ENCODE peak calls at places on chromosomes 12 and 14, in four cellular contexts. A is right lobe of liver, C is progenitor cell of endocrine pancreas, S is AG04449. G is an unnamed sample.

GRCh38 chr12:65858831-65859230 is 34.5 kb downstream of the HMGA2 start:
- DNase-seq in A (no peak), C (no peak), S (no peak), G (peak; percentile 68)

GRCh38 chr12:5945071-5946008 is at the start of gene ANO2:
- DNase-seq in A (no peak), C (peak; percentile 64), S (no peak), G (no peak)

GRCh38 chr12:72230589-72230988 is 41.6 kb upstream of the TRHDE start:
- DNase-seq in C (no peak), A (no peak), S (peak; percentile 89), G (peak; percentile 83)

GRCh38 chr12:89475203-89475990 is 49.2 kb downstream of the GALNT4 start:
- DNase-seq in S (no peak), C (no peak), A (no peak), G (no peak)

GRCh38 chr12:6354539-6355393 is 12.9 kb upstream of the TNFRSF1A start:
- DNase-seq in A (no peak), C (no peak), S (no peak), G (no peak)

GRCh38 chr14:102218688-102219087 is 79.0 kb downstream of the WDR20 start:
- DNase-seq in A (no peak), C (no peak), S (no peak), G (no peak)

GRCh38 chr12:56808954-56809353 is 45.8 kb downstream of the HSD17B6 start:
- DNase-seq in S (no peak), C (no peak), A (no peak), G (peak; percentile 9)

GRCh38 chr12:78260976-78261375 is 430.3 kb downstream of the NAV3 start:
- DNase-seq in S (no peak), C (no peak), A (no peak), G (no peak)

GRCh38 chr12:118608770-118609344 is 232.5 kb downstream of the SUDS3 start:
- DNase-seq in C (no peak), S (no peak), A (no peak), G (no peak)

GRCh38 chr12:12705833-12706520 is 10.0 kb upstream of the GPR19 start:
- DNase-seq in C (no peak), A (no peak), S (no peak), G (no peak)

GRCh38 chr14:65286443-65286842 is 126.1 kb upstream of the FUT8 start:
- DNase-seq in S (no peak), A (no peak), C (no peak), G (no peak)

GRCh38 chr14:69708586-69709169 is 58.3 kb upstream of the SRSF5 start:
- DNase-seq in S (no peak), C (no peak), A (no peak), G (peak; percentile 33)

GRCh38 chr14:103199141-103199540 is 75.9 kb downstream of the TNFAIP2 start:
- DNase-seq in S (no peak), A (no peak), C (no peak), G (peak; percentile 8)

GRCh38 chr12:47742253-47742825 is 16.3 kb downstream of the RAPGEF3 start:
- DNase-seq in A (no peak), S (no peak), C (peak; percentile 39), G (peak; percentile 37)
- TF ChIP-seq CTCF in A (peak; percentile 92), S (peak; percentile 97), C (peak; percentile 91), G (peak; percentile 99)

DNA sequence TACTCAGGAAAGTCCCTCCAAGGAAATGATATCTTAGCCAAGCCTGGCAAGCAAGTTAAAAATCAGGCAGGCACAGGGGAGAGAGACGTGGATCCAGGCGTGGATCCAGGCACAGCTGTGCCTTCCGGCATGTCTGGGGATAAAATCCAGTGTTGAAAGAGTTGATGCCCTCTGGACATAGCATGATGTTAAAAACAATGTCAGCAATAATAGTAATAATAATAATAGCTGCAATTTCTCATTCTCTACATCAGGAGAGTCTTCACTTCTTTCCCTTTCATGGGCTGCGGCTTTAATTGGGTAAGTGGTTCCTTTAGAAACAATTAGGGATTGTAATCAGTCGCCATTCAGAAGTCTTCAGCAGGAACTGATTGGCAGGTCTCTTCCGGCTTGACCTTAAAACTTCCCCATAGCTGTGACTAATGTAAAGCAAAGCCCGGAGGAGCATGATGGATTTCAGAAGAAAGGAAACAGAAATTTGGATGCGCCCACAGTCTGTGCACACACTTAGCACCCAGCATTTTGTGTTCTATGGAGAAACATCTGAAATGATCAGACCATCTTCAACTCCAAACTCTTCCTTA is 230.1 kb downstream of the SLC41A2 start:
- DNase-seq in S (no peak), A (no peak), C (no peak), G (no peak)
- TF ChIP-seq CTCF in S (no peak), A (no peak), C (no peak), G (no peak)

GRCh38 chr12:32261638-32262037 is 137.7 kb upstream of the FGD4 start:
- DNase-seq in C (no peak), A (no peak), S (no peak), G (no peak)
- TF ChIP-seq CTCF in C (peak; percentile 40), A (no peak), S (no peak), G (peak; percentile 21)

GRCh38 chr14:52052991-52053390 is 15.9 kb downstream of the NID2 start:
- DNase-seq in S (no peak), C (no peak), A (no peak), G (peak; percentile 82)
- TF ChIP-seq CTCF in S (no peak), C (no peak), A (no peak), G (no peak)

GRCh38 chr12:77202457-77203060 is 137.2 kb upstream of the E2F7 start:
- DNase-seq in S (no peak), A (no peak), C (no peak), G (no peak)

DNA sequence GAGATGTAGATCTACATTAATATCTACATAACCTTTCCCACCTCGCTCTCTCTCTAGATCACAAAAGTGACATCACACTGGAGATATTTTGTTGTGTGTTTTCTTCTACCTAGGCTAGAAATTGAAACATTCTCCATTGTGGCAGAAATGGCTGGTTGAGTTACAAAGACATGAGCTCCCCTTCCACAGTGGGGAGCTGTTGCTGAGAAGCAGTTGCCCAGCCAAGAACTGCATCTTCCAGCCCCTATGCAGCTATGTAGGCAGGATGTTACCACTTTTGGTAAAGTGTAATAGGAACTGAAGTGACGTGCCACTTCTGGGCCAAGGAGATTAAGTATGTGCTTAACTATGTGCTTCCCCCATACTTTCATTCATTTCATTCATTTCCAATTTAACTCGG is 138.7 kb upstream of the E2F7 start:
- DNase-seq in A (no peak), S (no peak), C (no peak), G (peak; percentile 19)
- TF ChIP-seq CTCF in A (no peak), S (no peak), C (no peak), G (peak; percentile 34)

DNA sequence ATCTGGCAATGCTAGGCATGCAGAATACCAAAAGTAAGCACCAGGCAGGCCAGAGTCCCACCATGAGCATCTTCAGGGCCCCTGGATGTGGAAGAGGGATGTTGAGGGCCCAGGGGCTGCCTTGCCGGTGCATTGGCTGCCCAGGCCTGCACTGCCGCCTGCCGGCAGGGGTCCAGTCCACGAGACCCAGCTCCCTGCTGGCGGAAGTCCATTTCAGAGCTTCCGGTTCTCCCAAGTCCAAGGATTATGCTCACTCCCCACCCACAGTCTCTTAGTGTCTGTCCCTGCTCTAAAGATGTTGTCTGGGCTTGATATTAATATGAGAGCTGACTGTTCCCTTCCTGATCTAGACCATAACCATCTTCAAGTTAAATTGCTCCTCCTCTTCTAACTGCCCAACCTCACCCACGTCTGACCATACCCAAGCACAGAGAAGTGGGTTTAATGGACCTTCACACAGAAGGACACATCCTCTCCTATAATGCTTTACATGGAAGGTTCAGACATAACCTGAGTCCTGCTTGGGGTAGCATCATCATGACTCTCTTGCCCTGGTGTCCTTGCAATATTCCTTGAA is 117.4 kb downstream of the DAD1 start:
- DNase-seq in C (no peak), A (peak; percentile 57), S (no peak), G (peak; percentile 81)
- TF ChIP-seq CTCF in C (peak; percentile 66), A (peak; percentile 25), S (peak; percentile 76), G (peak; percentile 94)

GRCh38 chr14:24212924-24213865 is at the start of gene CHMP4A:
- DNase-seq in A (peak; percentile 95), C (peak; percentile 89), S (peak; percentile 85), G (peak; percentile 99)
- TF ChIP-seq CTCF in A (no peak), C (peak; percentile 15), S (peak; percentile 36), G (peak; percentile 51)

GRCh38 chr12:27525373-27525772 is 1.4 kb downstream of the PPFIBP1 start:
- DNase-seq in C (no peak), S (no peak), A (no peak), G (peak; percentile 63)

GRCh38 chr12:27524489-27524835 is 456 bp downstream of the PPFIBP1 start:
- DNase-seq in A (no peak), C (no peak), S (no peak), G (no peak)

GRCh38 chr12:27523642-27524488 is at the start of gene PPFIBP1:
- DNase-seq in S (peak; percentile 81), C (peak; percentile 100), A (peak; percentile 99), G (peak; percentile 99)

GRCh38 chr12:27523305-27523641 is 733 bp upstream of the PPFIBP1 start:
- DNase-seq in A (no peak), S (no peak), C (no peak), G (peak; percentile 46)

GRCh38 chr12:27524839-27525238 is 833 bp downstream of the PPFIBP1 start:
- DNase-seq in A (no peak), S (no peak), C (no peak), G (no peak)
- TF ChIP-seq CTCF in A (peak; percentile 1), S (no peak), C (no peak), G (peak; percentile 32)

DNA sequence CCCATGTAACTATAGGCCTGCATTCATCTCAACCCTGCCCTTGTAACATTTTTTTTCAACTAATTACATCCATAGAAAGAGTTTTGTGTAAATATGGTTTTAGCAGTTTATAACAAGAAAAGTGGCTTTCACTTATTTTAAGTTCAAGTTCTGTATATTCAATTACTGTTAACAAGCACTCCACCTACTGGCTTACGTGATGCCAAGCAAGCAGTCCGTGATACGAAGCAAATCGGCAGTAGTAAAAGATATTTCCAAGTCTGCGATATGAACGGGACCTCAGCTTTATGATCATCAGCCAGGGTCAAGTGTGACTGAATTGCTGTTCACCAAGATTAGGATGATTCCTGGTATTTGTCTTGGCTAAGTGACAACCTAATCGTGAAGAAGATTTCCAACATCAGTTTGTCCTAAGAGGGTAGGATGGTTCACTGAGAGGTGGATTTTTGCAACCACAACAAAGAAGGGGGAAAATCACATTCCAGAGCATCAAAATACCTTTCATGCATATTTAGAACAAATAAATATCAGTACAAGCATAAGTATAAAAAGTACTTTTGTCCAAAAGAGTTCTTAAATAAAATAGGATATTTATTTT is 456.2 kb downstream of the FOXG1 start:
- DNase-seq in A (no peak), C (no peak), S (no peak), G (peak; percentile 85)
- TF ChIP-seq CTCF in A (peak; percentile 48), C (peak; percentile 59), S (peak; percentile 49), G (peak; percentile 85)